ENCODE peak calls at places on chromosomes 5 and 9, in six cellular contexts. T is non-pigmented ciliary epithelial cell; M is HEK293T; R is HT1080; S is stimulated activated CD4-positive, alpha-beta T cell treated with anti-CD3 and anti-CD28 coated beads, Interleukin-2, amount 100 ng/mL, for 48 hours; Q is neural crest cell. Z is an unnamed sample.

GRCh38 chr5:165573445-165573844 is 2068.0 kb downstream of the MAT2B start:
- DNase-seq in T (no peak), M (no peak), R (peak), S (no peak), Q (no peak), Z (no peak)

GRCh38 chr9:130714586-130715110 is 21.1 kb downstream of the EXOSC2 start:
- DNase-seq in T (no peak), M (no peak), R (no peak), S (no peak), Q (no peak), Z (no peak)

GRCh38 chr5:111530298-111530740 is 18.0 kb upstream of the STARD4 start:
- DNase-seq in T (peak), M (no peak), R (peak), S (peak), Q (no peak), Z (peak)

GRCh38 chr9:8857330-8858249 is 1058.0 kb upstream of the DMAC1 start:
- DNase-seq in T (no peak), M (peak), R (peak), S (peak), Q (peak), Z (peak)

GRCh38 chr9:84293001-84293798 is 47.4 kb downstream of the SLC28A3 start:
- DNase-seq in T (no peak), M (no peak), R (no peak), S (no peak), Q (no peak), Z (no peak)

GRCh38 chr9:18824095-18824666 is 208.8 kb downstream of the SAXO1 start:
- DNase-seq in T (no peak), M (no peak), R (no peak), S (no peak), Q (no peak), Z (peak)

GRCh38 chr9:15349892-15350761 is 43.1 kb upstream of the TTC39B start:
- DNase-seq in T (no peak), M (no peak), R (peak), S (peak), Q (no peak), Z (peak)

GRCh38 chr5:150519560-150519945 is 11.6 kb downstream of the NDST1 start:
- DNase-seq in T (no peak), M (no peak), R (no peak), S (no peak), Q (no peak), Z (no peak)

GRCh38 chr5:137215780-137216179 is 283.3 kb downstream of the SPOCK1 start:
- DNase-seq in T (no peak), M (no peak), R (no peak), S (no peak), Q (no peak), Z (peak)

GRCh38 chr5:79962580-79963222 is 28.4 kb downstream of the MTX3 start:
- DNase-seq in T (no peak), M (no peak), R (peak), S (peak), Q (no peak), Z (peak)